ENCODE peak calls at places on chromosomes 3 and 15, in five cellular contexts. One of them, this sample, is unnamed.

GRCh38 chr3:177944228-177944661 is 592.0 kb upstream of the KCNMB2 start:
- DNase-seq in pancreas: no peak
- DNase-seq in coronary artery: no peak
- DNase-seq in kidney: no peak
- DNase-seq in astrocyte of the cerebellum: no peak
- DNase-seq in this sample: no peak

GRCh38 chr3:58175429-58176184 is 35.2 kb downstream of the DNASE1L3 start:
- DNase-seq in pancreas: peak
- DNase-seq in coronary artery: no peak
- DNase-seq in kidney: no peak
- DNase-seq in astrocyte of the cerebellum: no peak
- DNase-seq in this sample: no peak

GRCh38 chr15:83602021-83602420 is 51.9 kb upstream of the ADAMTSL3 start:
- DNase-seq in pancreas: no peak
- DNase-seq in coronary artery: no peak
- DNase-seq in kidney: no peak
- DNase-seq in astrocyte of the cerebellum: no peak
- DNase-seq in this sample: no peak

GRCh38 chr3:155995525-155996370 is 124.6 kb upstream of the KCNAB1 start:
- DNase-seq in pancreas: no peak
- DNase-seq in coronary artery: no peak
- DNase-seq in kidney: no peak
- DNase-seq in astrocyte of the cerebellum: peak
- DNase-seq in this sample: no peak

GRCh38 chr15:76161153-76162049 is 101.6 kb downstream of the TMEM266 start:
- DNase-seq in pancreas: no peak
- DNase-seq in coronary artery: no peak
- DNase-seq in kidney: peak
- DNase-seq in astrocyte of the cerebellum: no peak
- DNase-seq in this sample: peak

GRCh38 chr3:13217736-13218540 is 144.7 kb upstream of the IQSEC1 start:
- DNase-seq in pancreas: no peak
- DNase-seq in coronary artery: no peak
- DNase-seq in kidney: peak
- DNase-seq in astrocyte of the cerebellum: peak
- DNase-seq in this sample: no peak

GRCh38 chr3:71488391-71488809 is 95.1 kb downstream of the FOXP1 start:
- DNase-seq in pancreas: no peak
- DNase-seq in coronary artery: no peak
- DNase-seq in kidney: no peak
- DNase-seq in astrocyte of the cerebellum: no peak
- DNase-seq in this sample: no peak

GRCh38 chr3:100893590-100893989 is 99.6 kb downstream of the ABI3BP start:
- DNase-seq in pancreas: no peak
- DNase-seq in coronary artery: no peak
- DNase-seq in kidney: peak
- DNase-seq in astrocyte of the cerebellum: no peak
- DNase-seq in this sample: no peak

GRCh38 chr3:87486115-87486514 is 209.7 kb upstream of the POU1F1 start:
- DNase-seq in pancreas: no peak
- DNase-seq in coronary artery: no peak
- DNase-seq in kidney: no peak
- DNase-seq in astrocyte of the cerebellum: no peak
- DNase-seq in this sample: no peak

GRCh38 chr15:85479071-85479647 is 98.8 kb downstream of the AKAP13 start:
- DNase-seq in pancreas: no peak
- DNase-seq in coronary artery: no peak
- DNase-seq in kidney: no peak
- DNase-seq in astrocyte of the cerebellum: peak
- DNase-seq in this sample: no peak

GRCh38 chr3:143831208-143831607 is 17.1 kb downstream of the SLC9A9 start:
- DNase-seq in pancreas: no peak
- DNase-seq in coronary artery: no peak
- DNase-seq in kidney: no peak
- DNase-seq in astrocyte of the cerebellum: peak
- DNase-seq in this sample: no peak

GRCh38 chr15:45200001-45200798 is 12.4 kb upstream of the SHF start:
- DNase-seq in pancreas: peak
- DNase-seq in coronary artery: peak
- DNase-seq in kidney: peak
- DNase-seq in astrocyte of the cerebellum: peak
- DNase-seq in this sample: peak

GRCh38 chr15:45203182-45203581 is 15.4 kb upstream of the SHF start:
- DNase-seq in pancreas: no peak
- DNase-seq in coronary artery: no peak
- DNase-seq in kidney: no peak
- DNase-seq in astrocyte of the cerebellum: no peak
- DNase-seq in this sample: no peak

GRCh38 chr15:45200799-45201556 is 13.2 kb upstream of the SHF start:
- DNase-seq in pancreas: peak
- DNase-seq in coronary artery: peak
- DNase-seq in kidney: peak
- DNase-seq in astrocyte of the cerebellum: peak
- DNase-seq in this sample: peak

GRCh38 chr15:45199136-45199810 is 11.5 kb upstream of the SHF start:
- DNase-seq in pancreas: peak
- DNase-seq in coronary artery: no peak
- DNase-seq in kidney: peak
- DNase-seq in astrocyte of the cerebellum: no peak
- DNase-seq in this sample: no peak

GRCh38 chr15:45201557-45202246 is 13.9 kb upstream of the SHF start:
- DNase-seq in pancreas: no peak
- DNase-seq in coronary artery: no peak
- DNase-seq in kidney: no peak
- DNase-seq in astrocyte of the cerebellum: no peak
- DNase-seq in this sample: no peak
- H3K4me3 ChIP-seq in pancreas: no peak
- H3K4me3 ChIP-seq in coronary artery: no peak
- H3K4me3 ChIP-seq in kidney: no peak
- H3K4me3 ChIP-seq in astrocyte of the cerebellum: no peak
- H3K4me3 ChIP-seq in this sample: peak

GRCh38 chr3:127791221-127791913 is 30.9 kb downstream of the MGLL start:
- DNase-seq in pancreas: no peak
- DNase-seq in coronary artery: no peak
- DNase-seq in kidney: no peak
- DNase-seq in astrocyte of the cerebellum: peak
- DNase-seq in this sample: peak
- TF ChIP-seq CTCF in pancreas: no peak
- TF ChIP-seq CTCF in coronary artery: no peak
- TF ChIP-seq CTCF in kidney: no peak
- TF ChIP-seq CTCF in astrocyte of the cerebellum: peak
- TF ChIP-seq CTCF in this sample: peak

DNA sequence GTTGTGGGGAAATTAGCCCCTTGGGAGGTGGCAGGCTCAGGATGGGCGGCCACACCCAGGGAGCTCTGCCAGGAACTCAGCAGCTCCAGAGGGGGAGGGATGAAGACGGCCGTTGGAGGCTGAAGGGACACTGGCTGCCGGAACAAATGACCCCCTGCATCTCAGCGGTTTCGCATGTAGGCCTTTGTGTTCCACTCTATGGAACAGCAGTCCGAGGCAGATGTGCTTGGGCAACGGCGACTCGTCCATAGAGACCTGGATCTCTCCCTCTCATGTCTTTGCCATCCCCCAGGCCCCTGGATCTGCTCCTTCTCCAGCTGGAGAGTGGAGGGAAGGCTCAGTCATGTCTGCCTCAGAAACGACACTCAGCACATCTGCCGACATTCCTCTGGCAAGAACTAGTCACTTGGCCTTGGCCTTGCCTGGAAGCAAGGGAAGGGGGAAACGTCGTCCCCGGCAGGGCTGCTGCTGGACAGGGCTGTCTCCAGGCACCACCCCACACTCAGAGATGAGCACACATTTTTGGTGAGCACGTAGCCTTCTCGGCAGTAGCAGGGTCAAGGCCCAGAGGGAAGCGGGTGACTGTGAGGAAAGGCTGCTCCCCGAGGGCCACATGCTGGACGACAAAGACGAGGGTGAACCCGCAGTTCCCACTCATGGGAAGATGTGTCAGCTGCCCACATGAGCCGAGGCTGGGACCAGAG is 83.8 kb downstream of the ASB7 start:
- DNase-seq in pancreas: no peak
- DNase-seq in coronary artery: peak
- DNase-seq in kidney: no peak
- DNase-seq in astrocyte of the cerebellum: no peak
- DNase-seq in this sample: no peak
- H3K4me3 ChIP-seq in pancreas: no peak
- H3K4me3 ChIP-seq in coronary artery: no peak
- H3K4me3 ChIP-seq in kidney: no peak
- H3K4me3 ChIP-seq in astrocyte of the cerebellum: no peak
- H3K4me3 ChIP-seq in this sample: no peak

GRCh38 chr3:14602006-14602803 is 49.4 kb upstream of the CCDC174 start:
- DNase-seq in pancreas: no peak
- DNase-seq in coronary artery: no peak
- DNase-seq in kidney: no peak
- DNase-seq in astrocyte of the cerebellum: no peak
- DNase-seq in this sample: no peak
- TF ChIP-seq CTCF in pancreas: no peak
- TF ChIP-seq CTCF in coronary artery: no peak
- TF ChIP-seq CTCF in kidney: no peak
- TF ChIP-seq CTCF in astrocyte of the cerebellum: peak
- TF ChIP-seq CTCF in this sample: peak

DNA sequence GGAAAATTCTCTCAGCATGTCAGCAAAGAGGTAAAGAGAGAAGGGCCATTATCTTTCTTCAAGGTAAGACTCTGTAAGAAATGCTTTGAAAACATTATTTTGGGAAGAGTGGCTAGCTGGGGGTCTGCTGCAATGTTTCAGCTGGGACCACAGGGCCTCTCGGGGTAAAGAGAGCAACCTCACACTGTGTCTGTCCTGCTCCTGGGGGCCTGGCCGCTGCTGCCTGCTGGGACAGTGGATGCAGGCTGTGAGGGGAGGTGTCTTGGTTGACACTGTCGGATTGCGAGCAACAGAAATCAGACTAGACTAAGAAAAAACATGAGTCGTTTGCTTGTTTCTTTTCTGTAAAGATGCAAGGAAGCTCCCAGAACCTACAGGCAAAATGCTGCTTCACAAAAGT is 300.1 kb upstream of the TLE3 start:
- DNase-seq in pancreas: no peak
- DNase-seq in coronary artery: no peak
- DNase-seq in kidney: no peak
- DNase-seq in astrocyte of the cerebellum: no peak
- DNase-seq in this sample: no peak
- H3K4me3 ChIP-seq in pancreas: no peak
- H3K4me3 ChIP-seq in coronary artery: no peak
- H3K4me3 ChIP-seq in kidney: no peak
- H3K4me3 ChIP-seq in astrocyte of the cerebellum: no peak
- H3K4me3 ChIP-seq in this sample: no peak

GRCh38 chr3:23945903-23946751 is 1.0 kb downstream of the NR1D2 start:
- DNase-seq in pancreas: peak
- DNase-seq in coronary artery: peak
- DNase-seq in kidney: peak
- DNase-seq in astrocyte of the cerebellum: peak
- DNase-seq in this sample: peak
- TF ChIP-seq CTCF in pancreas: no peak
- TF ChIP-seq CTCF in coronary artery: no peak
- TF ChIP-seq CTCF in kidney: no peak
- TF ChIP-seq CTCF in astrocyte of the cerebellum: no peak
- TF ChIP-seq CTCF in this sample: no peak

DNA sequence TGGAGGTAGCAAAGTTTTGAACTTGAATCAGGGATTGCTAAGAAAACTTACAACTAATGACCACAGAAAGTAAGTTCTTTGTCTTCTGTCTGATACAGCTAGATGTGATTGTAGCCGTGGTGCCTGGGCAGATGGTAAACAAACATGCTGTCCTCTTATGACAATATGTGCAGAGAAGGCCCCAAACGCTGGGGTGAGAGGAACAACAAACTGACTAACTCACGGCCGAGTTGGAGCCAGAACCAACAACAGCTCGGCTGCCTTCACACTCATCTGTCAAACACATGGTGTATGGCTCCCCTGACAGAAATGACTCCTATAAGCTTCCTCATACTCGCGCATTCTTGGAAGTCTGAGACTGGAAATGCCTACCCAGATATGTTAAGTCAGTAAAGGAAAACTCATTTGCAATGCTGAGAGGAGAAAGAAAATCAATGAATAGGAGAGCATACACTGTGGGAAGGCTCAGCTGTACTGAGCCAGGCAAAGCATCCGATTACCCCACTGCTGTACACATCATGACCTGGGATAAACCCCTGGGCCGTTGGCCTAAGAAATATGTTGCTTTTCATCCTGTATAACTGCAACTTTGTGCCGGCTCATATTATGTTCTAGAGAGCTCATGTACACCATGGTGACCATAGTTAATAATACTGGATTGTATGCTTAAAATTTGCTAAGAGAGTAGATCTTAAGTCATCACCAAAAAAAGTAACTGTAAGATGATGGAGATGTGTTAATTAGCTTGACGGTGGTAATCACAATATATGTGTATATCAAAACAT is 5.7 kb downstream of the THBS1 start:
- DNase-seq in pancreas: no peak
- DNase-seq in coronary artery: no peak
- DNase-seq in kidney: no peak
- DNase-seq in astrocyte of the cerebellum: no peak
- DNase-seq in this sample: no peak
- H3K4me3 ChIP-seq in pancreas: no peak
- H3K4me3 ChIP-seq in coronary artery: peak
- H3K4me3 ChIP-seq in kidney: no peak
- H3K4me3 ChIP-seq in astrocyte of the cerebellum: no peak
- H3K4me3 ChIP-seq in this sample: no peak

DNA sequence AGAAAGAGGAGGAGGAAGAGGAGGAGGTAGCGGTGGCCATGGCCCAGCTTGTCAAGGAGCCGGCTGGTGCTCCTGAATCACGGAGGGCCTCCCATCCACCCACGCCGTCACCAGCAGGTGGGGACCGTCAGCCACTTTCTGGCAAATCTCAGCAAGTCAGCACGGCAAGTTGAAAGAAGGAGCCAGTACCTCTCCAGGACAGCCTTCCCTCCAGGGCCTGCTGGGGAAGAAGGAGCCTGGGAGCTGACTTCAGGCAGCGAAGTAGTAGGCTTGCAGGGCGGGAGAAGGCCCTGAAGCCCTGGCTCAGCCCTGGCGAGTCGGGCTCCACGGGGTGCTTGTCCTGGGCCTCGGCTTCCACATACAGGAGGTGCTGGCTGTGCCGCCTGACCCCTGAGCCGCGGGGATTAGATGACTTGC is 99.2 kb upstream of the TRPM1 start:
- DNase-seq in pancreas: peak
- DNase-seq in coronary artery: no peak
- DNase-seq in kidney: peak
- DNase-seq in astrocyte of the cerebellum: peak
- DNase-seq in this sample: no peak
- TF ChIP-seq CTCF in pancreas: no peak
- TF ChIP-seq CTCF in coronary artery: no peak
- TF ChIP-seq CTCF in kidney: peak
- TF ChIP-seq CTCF in astrocyte of the cerebellum: peak
- TF ChIP-seq CTCF in this sample: peak

DNA sequence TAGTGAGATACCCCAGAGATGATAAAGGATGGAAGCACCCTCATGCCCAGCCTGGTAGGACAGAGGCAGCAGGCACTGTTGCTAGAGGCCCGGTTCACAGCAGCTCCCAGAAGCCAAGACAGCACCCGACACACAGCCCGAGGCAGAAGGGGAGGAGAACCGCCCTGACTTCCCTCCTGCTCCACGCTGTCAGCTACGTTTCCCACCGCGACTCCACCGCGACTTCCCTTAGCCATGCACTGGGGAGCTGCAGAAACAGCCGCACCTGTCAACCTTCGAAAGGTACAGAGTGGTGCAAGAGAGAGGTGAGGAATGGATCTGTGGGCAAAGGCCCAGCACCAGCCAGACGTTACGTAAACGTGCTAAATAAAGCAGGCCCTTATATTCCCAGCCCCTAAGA is 529.2 kb downstream of the GABRG3 start:
- DNase-seq in pancreas: no peak
- DNase-seq in coronary artery: no peak
- DNase-seq in kidney: no peak
- DNase-seq in astrocyte of the cerebellum: no peak
- DNase-seq in this sample: no peak
- H3K4me3 ChIP-seq in pancreas: no peak
- H3K4me3 ChIP-seq in coronary artery: no peak
- H3K4me3 ChIP-seq in kidney: no peak
- H3K4me3 ChIP-seq in astrocyte of the cerebellum: no peak
- H3K4me3 ChIP-seq in this sample: no peak